ENCODE peak calls at places on chromosome X, in eight cellular contexts. One of them, this sample, is unnamed.

GRCh38 chrX:46796574-46797191 is 37.8 kb upstream of the SLC9A7 start:
- DNase-seq in esophagus squamous epithelium: peak; percentile 4
- DNase-seq in foreskin melanocyte: peak; percentile 38
- DNase-seq in GDM1: peak; percentile 53
- DNase-seq in bronchial epithelial cell: peak; percentile 38
- DNase-seq in naive thymus-derived CD8-positive, alpha-beta T cell: peak; percentile 76
- DNase-seq in NCI-H460: peak; percentile 63
- DNase-seq in T47D: peak; percentile 16
- DNase-seq in this sample: peak; percentile 73

GRCh38 chrX:13376857-13377441 is 57.1 kb upstream of the ATXN3L start:
- DNase-seq in foreskin melanocyte: no peak
- DNase-seq in T47D: peak; percentile 39
- DNase-seq in NCI-H460: no peak
- DNase-seq in GDM1: peak; percentile 56
- DNase-seq in naive thymus-derived CD8-positive, alpha-beta T cell: no peak
- DNase-seq in esophagus squamous epithelium: no peak
- DNase-seq in bronchial epithelial cell: peak; percentile 58
- DNase-seq in this sample: no peak

GRCh38 chrX:151973851-151974335 is 583 bp downstream of the GABRE start:
- DNase-seq in GDM1: no peak
- DNase-seq in T47D: no peak
- DNase-seq in bronchial epithelial cell: peak; percentile 26
- DNase-seq in foreskin melanocyte: no peak
- DNase-seq in NCI-H460: peak; percentile 13
- DNase-seq in naive thymus-derived CD8-positive, alpha-beta T cell: no peak
- DNase-seq in esophagus squamous epithelium: no peak
- DNase-seq in this sample: peak; percentile 51

GRCh38 chrX:154799554-154800348 is 5.5 kb downstream of the MPP1 start:
- DNase-seq in foreskin melanocyte: no peak
- DNase-seq in GDM1: no peak
- DNase-seq in NCI-H460: no peak
- DNase-seq in bronchial epithelial cell: peak; percentile 24
- DNase-seq in naive thymus-derived CD8-positive, alpha-beta T cell: no peak
- DNase-seq in esophagus squamous epithelium: no peak
- DNase-seq in T47D: no peak
- DNase-seq in this sample: no peak

GRCh38 chrX:97126020-97126419 is 242.3 kb downstream of the RPA4 start:
- DNase-seq in bronchial epithelial cell: peak; percentile 22
- DNase-seq in NCI-H460: no peak
- DNase-seq in foreskin melanocyte: peak; percentile 79
- DNase-seq in GDM1: no peak
- DNase-seq in naive thymus-derived CD8-positive, alpha-beta T cell: no peak
- DNase-seq in esophagus squamous epithelium: no peak
- DNase-seq in T47D: no peak
- DNase-seq in this sample: no peak

GRCh38 chrX:7218321-7219152 is 70.6 kb upstream of the PUDP start:
- DNase-seq in GDM1: no peak
- DNase-seq in bronchial epithelial cell: no peak
- DNase-seq in foreskin melanocyte: no peak
- DNase-seq in esophagus squamous epithelium: no peak
- DNase-seq in naive thymus-derived CD8-positive, alpha-beta T cell: no peak
- DNase-seq in NCI-H460: no peak
- DNase-seq in T47D: no peak
- DNase-seq in this sample: no peak

GRCh38 chrX:3076416-3076991 is 35.2 kb downstream of the ARSF start:
- DNase-seq in T47D: no peak
- DNase-seq in naive thymus-derived CD8-positive, alpha-beta T cell: no peak
- DNase-seq in NCI-H460: no peak
- DNase-seq in esophagus squamous epithelium: no peak
- DNase-seq in GDM1: no peak
- DNase-seq in bronchial epithelial cell: no peak
- DNase-seq in foreskin melanocyte: no peak
- DNase-seq in this sample: no peak

GRCh38 chrX:130211415-130212186 is 39.8 kb downstream of the RAB33A start:
- DNase-seq in bronchial epithelial cell: no peak
- DNase-seq in naive thymus-derived CD8-positive, alpha-beta T cell: no peak
- DNase-seq in esophagus squamous epithelium: no peak
- DNase-seq in GDM1: no peak
- DNase-seq in T47D: no peak
- DNase-seq in NCI-H460: no peak
- DNase-seq in foreskin melanocyte: no peak
- DNase-seq in this sample: no peak

GRCh38 chrX:113300580-113300979 is 459.9 kb upstream of the AMOT start:
- DNase-seq in GDM1: no peak
- DNase-seq in NCI-H460: no peak
- DNase-seq in esophagus squamous epithelium: no peak
- DNase-seq in naive thymus-derived CD8-positive, alpha-beta T cell: no peak
- DNase-seq in T47D: no peak
- DNase-seq in foreskin melanocyte: no peak
- DNase-seq in bronchial epithelial cell: no peak
- DNase-seq in this sample: no peak

GRCh38 chrX:111164728-111165127 is 68.7 kb downstream of the PAK3 start:
- DNase-seq in T47D: no peak
- DNase-seq in foreskin melanocyte: no peak
- DNase-seq in GDM1: no peak
- DNase-seq in NCI-H460: no peak
- DNase-seq in esophagus squamous epithelium: no peak
- DNase-seq in bronchial epithelial cell: peak; percentile 10
- DNase-seq in naive thymus-derived CD8-positive, alpha-beta T cell: no peak
- DNase-seq in this sample: no peak

GRCh38 chrX:110082156-110082555 is 79.2 kb downstream of the TMEM164 start:
- DNase-seq in naive thymus-derived CD8-positive, alpha-beta T cell: no peak
- DNase-seq in NCI-H460: no peak
- DNase-seq in bronchial epithelial cell: peak; percentile 93
- DNase-seq in T47D: no peak
- DNase-seq in GDM1: no peak
- DNase-seq in esophagus squamous epithelium: no peak
- DNase-seq in foreskin melanocyte: no peak
- DNase-seq in this sample: no peak

GRCh38 chrX:75623535-75623934 is 100.7 kb upstream of the ZDHHC15 start:
- DNase-seq in esophagus squamous epithelium: no peak
- DNase-seq in T47D: no peak
- DNase-seq in bronchial epithelial cell: peak; percentile 0
- DNase-seq in foreskin melanocyte: no peak
- DNase-seq in NCI-H460: no peak
- DNase-seq in naive thymus-derived CD8-positive, alpha-beta T cell: no peak
- DNase-seq in GDM1: no peak
- DNase-seq in this sample: no peak

GRCh38 chrX:120791013-120791643 is 84.5 kb downstream of the CT47B1 start:
- DNase-seq in naive thymus-derived CD8-positive, alpha-beta T cell: no peak
- DNase-seq in bronchial epithelial cell: peak; percentile 47
- DNase-seq in GDM1: no peak
- DNase-seq in NCI-H460: peak; percentile 19
- DNase-seq in esophagus squamous epithelium: no peak
- DNase-seq in foreskin melanocyte: peak; percentile 36
- DNase-seq in T47D: no peak
- DNase-seq in this sample: peak; percentile 82

GRCh38 chrX:40496728-40497127 is 84.0 kb upstream of the ATP6AP2 start:
- DNase-seq in esophagus squamous epithelium: no peak
- DNase-seq in bronchial epithelial cell: no peak
- DNase-seq in foreskin melanocyte: no peak
- DNase-seq in NCI-H460: no peak
- DNase-seq in GDM1: no peak
- DNase-seq in T47D: no peak
- DNase-seq in naive thymus-derived CD8-positive, alpha-beta T cell: no peak
- DNase-seq in this sample: no peak

GRCh38 chrX:56792270-56793111 is 63.4 kb downstream of the NBDY start:
- DNase-seq in NCI-H460: no peak
- DNase-seq in T47D: no peak
- DNase-seq in GDM1: no peak
- DNase-seq in bronchial epithelial cell: no peak
- DNase-seq in naive thymus-derived CD8-positive, alpha-beta T cell: no peak
- DNase-seq in foreskin melanocyte: no peak
- DNase-seq in esophagus squamous epithelium: no peak
- DNase-seq in this sample: no peak

GRCh38 chrX:10833299-10834169 is 213.1 kb upstream of the MID1 start:
- DNase-seq in bronchial epithelial cell: peak; percentile 73
- DNase-seq in NCI-H460: peak; percentile 38
- DNase-seq in foreskin melanocyte: no peak
- DNase-seq in naive thymus-derived CD8-positive, alpha-beta T cell: no peak
- DNase-seq in T47D: peak; percentile 21
- DNase-seq in GDM1: no peak
- DNase-seq in esophagus squamous epithelium: no peak
- DNase-seq in this sample: no peak

GRCh38 chrX:8314881-8315280 is 143.8 kb upstream of the VCX2 start:
- DNase-seq in NCI-H460: no peak
- DNase-seq in naive thymus-derived CD8-positive, alpha-beta T cell: no peak
- DNase-seq in esophagus squamous epithelium: no peak
- DNase-seq in bronchial epithelial cell: no peak
- DNase-seq in T47D: no peak
- DNase-seq in GDM1: no peak
- DNase-seq in foreskin melanocyte: no peak
- DNase-seq in this sample: no peak

GRCh38 chrX:22944945-22945344 is 54.8 kb upstream of the DDX53 start:
- DNase-seq in naive thymus-derived CD8-positive, alpha-beta T cell: no peak
- DNase-seq in bronchial epithelial cell: no peak
- DNase-seq in T47D: no peak
- DNase-seq in GDM1: no peak
- DNase-seq in esophagus squamous epithelium: no peak
- DNase-seq in foreskin melanocyte: no peak
- DNase-seq in NCI-H460: no peak
- DNase-seq in this sample: no peak

GRCh38 chrX:71515039-71515398 is 17.9 kb upstream of the OGT start:
- DNase-seq in esophagus squamous epithelium: no peak
- DNase-seq in bronchial epithelial cell: no peak
- DNase-seq in naive thymus-derived CD8-positive, alpha-beta T cell: no peak
- DNase-seq in NCI-H460: no peak
- DNase-seq in foreskin melanocyte: no peak
- DNase-seq in T47D: no peak
- DNase-seq in GDM1: no peak
- DNase-seq in this sample: no peak

GRCh38 chrX:104806346-104806745 is 240.3 kb downstream of the IL1RAPL2 start:
- DNase-seq in T47D: no peak
- DNase-seq in bronchial epithelial cell: no peak
- DNase-seq in naive thymus-derived CD8-positive, alpha-beta T cell: no peak
- DNase-seq in foreskin melanocyte: no peak
- DNase-seq in esophagus squamous epithelium: no peak
- DNase-seq in GDM1: no peak
- DNase-seq in NCI-H460: no peak
- DNase-seq in this sample: no peak

GRCh38 chrX:489805-490204 is 103.1 kb upstream of the PPP2R3B start:
- DNase-seq in GDM1: no peak
- DNase-seq in naive thymus-derived CD8-positive, alpha-beta T cell: no peak
- DNase-seq in esophagus squamous epithelium: no peak
- DNase-seq in NCI-H460: no peak
- DNase-seq in foreskin melanocyte: no peak
- DNase-seq in T47D: no peak
- DNase-seq in bronchial epithelial cell: no peak
- DNase-seq in this sample: no peak

GRCh38 chrX:53122013-53122412 is 28.1 kb downstream of the KANTR start:
- DNase-seq in naive thymus-derived CD8-positive, alpha-beta T cell: no peak
- DNase-seq in foreskin melanocyte: no peak
- DNase-seq in bronchial epithelial cell: no peak
- DNase-seq in NCI-H460: no peak
- DNase-seq in esophagus squamous epithelium: no peak
- DNase-seq in T47D: no peak
- DNase-seq in GDM1: no peak
- DNase-seq in this sample: no peak

GRCh38 chrX:17669891-17670290 is 67.4 kb upstream of the SCML1 start:
- DNase-seq in GDM1: no peak
- DNase-seq in T47D: no peak
- DNase-seq in foreskin melanocyte: no peak
- DNase-seq in bronchial epithelial cell: no peak
- DNase-seq in naive thymus-derived CD8-positive, alpha-beta T cell: no peak
- DNase-seq in esophagus squamous epithelium: no peak
- DNase-seq in NCI-H460: no peak
- DNase-seq in this sample: no peak

GRCh38 chrX:6067600-6067999 is 161.1 kb downstream of the NLGN4X start:
- DNase-seq in naive thymus-derived CD8-positive, alpha-beta T cell: no peak
- DNase-seq in NCI-H460: no peak
- DNase-seq in esophagus squamous epithelium: no peak
- DNase-seq in GDM1: no peak
- DNase-seq in bronchial epithelial cell: peak; percentile 71
- DNase-seq in T47D: no peak
- DNase-seq in foreskin melanocyte: no peak
- DNase-seq in this sample: no peak

GRCh38 chrX:10622197-10622596 is 1.8 kb upstream of the MID1 start:
- DNase-seq in foreskin melanocyte: no peak
- DNase-seq in T47D: no peak
- DNase-seq in NCI-H460: no peak
- DNase-seq in naive thymus-derived CD8-positive, alpha-beta T cell: no peak
- DNase-seq in bronchial epithelial cell: no peak
- DNase-seq in GDM1: no peak
- DNase-seq in esophagus squamous epithelium: no peak
- DNase-seq in this sample: no peak

GRCh38 chrX:71652405-71652804 is 14.9 kb upstream of the LOC101059915 start:
- DNase-seq in T47D: no peak
- DNase-seq in foreskin melanocyte: peak; percentile 43
- DNase-seq in naive thymus-derived CD8-positive, alpha-beta T cell: peak; percentile 78
- DNase-seq in esophagus squamous epithelium: no peak
- DNase-seq in NCI-H460: peak; percentile 41
- DNase-seq in bronchial epithelial cell: peak; percentile 46
- DNase-seq in GDM1: peak; percentile 25
- DNase-seq in this sample: peak; percentile 40